ENCODE peak calls at places on chromosomes 6 and 20, in six cellular contexts. K, H, C, I, G and B are unnamed samples.

GRCh38 chr6:170435766-170436165 is 117.3 kb downstream of the PSMB1 start:
- DNase-seq in K (no peak), H (no peak), C (no peak), I (no peak), G (no peak), B (no peak)

GRCh38 chr20:49646126-49646525 is 67.6 kb downstream of the B4GALT5 start:
- DNase-seq in K (no peak), H (peak; percentile 76), C (peak; percentile 85), I (no peak), G (no peak), B (no peak)

GRCh38 chr6:148800535-148800934 is 53.7 kb downstream of the UST start:
- DNase-seq in K (no peak), H (peak; percentile 71), C (peak; percentile 76), I (no peak), G (no peak), B (no peak)

GRCh38 chr20:4325548-4326187 is 310.3 kb upstream of the RNF24 start:
- DNase-seq in K (no peak), H (no peak), C (no peak), I (peak; percentile 45), G (peak; percentile 17), B (no peak)

GRCh38 chr6:23308166-23308565 is 738.8 kb downstream of the HDGFL1 start:
- DNase-seq in K (no peak), H (no peak), C (no peak), I (no peak), G (no peak), B (no peak)

GRCh38 chr20:63097336-63097831 is 90.6 kb upstream of the BHLHE23 start:
- DNase-seq in K (no peak), H (no peak), C (no peak), I (peak; percentile 4), G (peak; percentile 8), B (no peak)

GRCh38 chr6:29986199-29986598 is 43.9 kb downstream of the HLA-A start:
- DNase-seq in K (no peak), H (no peak), C (no peak), I (no peak), G (no peak), B (no peak)

GRCh38 chr6:141401168-141401567 is 731.6 kb upstream of the GJE1 start:
- DNase-seq in K (peak; percentile 41), H (peak; percentile 47), C (peak; percentile 50), I (no peak), G (no peak), B (no peak)

GRCh38 chr20:14918281-14918680 is 580.9 kb upstream of the FLRT3 start:
- DNase-seq in K (no peak), H (no peak), C (no peak), I (no peak), G (no peak), B (no peak)

DNA sequence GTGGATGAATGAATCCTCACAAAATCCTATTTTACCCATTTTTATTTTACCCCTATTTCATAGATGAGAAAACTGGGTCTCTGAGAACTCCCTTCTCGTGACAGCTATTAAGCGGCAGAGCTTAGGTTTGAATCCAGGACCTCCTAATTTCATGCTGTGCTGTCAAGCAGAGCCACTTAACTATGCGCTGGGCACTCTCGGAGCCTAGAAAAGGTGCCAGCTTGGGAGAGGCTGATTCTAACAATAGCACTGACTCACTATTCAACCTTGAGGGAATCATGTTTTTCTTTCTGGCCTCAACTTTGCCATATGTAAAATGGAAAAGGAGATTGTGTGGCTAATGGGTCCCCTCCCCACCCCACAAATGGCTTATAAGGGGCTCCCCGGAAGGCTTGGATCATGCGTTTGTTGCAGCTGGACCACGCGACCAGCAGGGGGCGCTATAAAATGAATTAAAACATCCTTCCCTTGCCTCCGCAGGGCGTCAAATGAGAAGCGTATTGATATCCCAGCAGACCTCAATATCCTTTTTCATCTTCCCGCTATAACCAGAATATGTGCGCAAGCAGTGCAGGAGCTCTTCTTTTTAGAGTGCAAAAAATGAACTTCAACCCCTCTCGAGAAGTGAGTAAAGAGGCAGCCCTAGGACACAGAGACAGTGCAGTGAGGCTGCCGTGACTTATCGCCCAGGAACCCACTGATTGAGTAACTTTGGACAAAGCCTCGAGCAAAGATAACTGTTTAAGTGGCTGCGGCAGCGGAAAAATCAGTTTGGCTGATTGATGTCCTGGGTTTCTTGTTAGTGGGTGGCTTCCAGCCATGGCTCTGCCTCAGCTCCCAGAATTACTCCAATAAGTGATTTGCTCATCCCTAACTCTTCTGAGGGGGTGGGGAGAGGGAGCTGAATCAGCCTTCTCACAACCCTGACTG is 12.9 kb upstream of the PDYN start:
- DNase-seq in K (no peak), H (peak; percentile 67), C (peak; percentile 70), I (no peak), G (no peak), B (no peak)
- TF ChIP-seq CTCF in K (peak; percentile 51), H (peak; percentile 70), C (peak; percentile 71), I (peak; percentile 64), G (peak; percentile 68), B (no peak)

DNA sequence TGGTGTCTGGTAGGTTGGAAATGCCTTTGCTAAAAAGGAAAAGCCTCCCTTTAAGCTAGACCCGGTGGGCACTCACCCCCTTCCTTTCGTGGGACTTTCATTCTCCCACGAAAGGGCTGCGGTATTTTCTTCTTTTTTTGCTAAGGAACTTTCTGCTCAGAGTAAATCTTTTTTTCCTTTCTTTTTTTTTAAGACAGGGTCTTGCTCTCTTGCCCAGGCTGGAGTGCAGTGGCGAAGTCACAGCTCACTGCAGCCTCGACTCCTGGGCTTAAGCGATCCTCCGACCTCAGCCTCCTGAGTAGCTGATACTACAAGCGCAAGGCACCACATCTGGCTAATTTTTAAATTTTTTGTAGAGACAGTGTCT is 4.0 kb downstream of the TP53TG5 start:
- DNase-seq in K (no peak), H (no peak), C (no peak), I (no peak), G (no peak), B (no peak)
- TF ChIP-seq CTCF in K (no peak), H (no peak), C (no peak), I (peak; percentile 1), G (no peak), B (no peak)

GRCh38 chr20:53623454-53624206 is 30.0 kb upstream of the ZNF217 start:
- DNase-seq in K (peak; percentile 76), H (peak; percentile 63), C (peak; percentile 76), I (peak; percentile 40), G (peak; percentile 56), B (peak; percentile 33)
- TF ChIP-seq CTCF in K (no peak), H (no peak), C (no peak), I (no peak), G (no peak), B (no peak)

GRCh38 chr20:33575302-33575701 is 85.4 kb downstream of the CBFA2T2 start:
- DNase-seq in K (no peak), H (no peak), C (no peak), I (no peak), G (no peak), B (no peak)

GRCh38 chr20:33578510-33578909 is 83.6 kb upstream of the C20orf144 start:
- DNase-seq in K (peak; percentile 59), H (peak; percentile 25), C (peak; percentile 39), I (no peak), G (no peak), B (no peak)

GRCh38 chr20:33570743-33571142 is 80.8 kb downstream of the CBFA2T2 start:
- DNase-seq in K (no peak), H (no peak), C (no peak), I (no peak), G (no peak), B (no peak)

DNA sequence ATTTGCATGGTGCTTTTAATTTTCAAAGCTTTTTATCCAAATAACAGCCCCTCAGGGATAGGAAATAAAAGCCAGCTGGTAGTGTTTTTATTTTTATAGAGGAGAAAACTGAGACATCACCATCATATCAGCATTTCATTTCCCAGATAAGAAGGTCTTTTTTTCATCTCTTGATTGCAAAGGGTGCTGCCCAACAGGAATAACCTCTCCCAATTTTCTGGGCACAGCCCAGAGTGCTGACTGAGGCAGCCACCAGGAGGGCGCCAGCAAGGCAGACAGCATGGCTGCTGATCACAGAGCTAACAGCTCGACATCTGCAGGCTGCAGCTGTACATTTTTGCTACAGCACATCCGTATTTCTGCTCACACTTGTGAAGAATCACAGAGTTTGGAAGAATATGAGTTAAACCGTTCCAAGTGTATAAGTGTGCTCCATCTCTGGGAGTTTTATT is 85.7 kb upstream of the C20orf144 start:
- DNase-seq in K (no peak), H (no peak), C (no peak), I (no peak), G (no peak), B (no peak)
- TF ChIP-seq CTCF in K (no peak), H (no peak), C (peak; percentile 17), I (no peak), G (peak; percentile 19), B (no peak)

GRCh38 chr6:1858865-1859264 is 249.2 kb downstream of the FOXC1 start:
- DNase-seq in K (no peak), H (no peak), C (no peak), I (no peak), G (no peak), B (no peak)

GRCh38 chr6:1855890-1856289 is 246.2 kb downstream of the FOXC1 start:
- DNase-seq in K (no peak), H (no peak), C (no peak), I (no peak), G (no peak), B (no peak)

GRCh38 chr6:1854296-1854695 is 244.6 kb downstream of the FOXC1 start:
- DNase-seq in K (no peak), H (no peak), C (no peak), I (no peak), G (no peak), B (no peak)

GRCh38 chr6:1858191-1858590 is 248.5 kb downstream of the FOXC1 start:
- DNase-seq in K (no peak), H (no peak), C (no peak), I (no peak), G (no peak), B (no peak)

DNA sequence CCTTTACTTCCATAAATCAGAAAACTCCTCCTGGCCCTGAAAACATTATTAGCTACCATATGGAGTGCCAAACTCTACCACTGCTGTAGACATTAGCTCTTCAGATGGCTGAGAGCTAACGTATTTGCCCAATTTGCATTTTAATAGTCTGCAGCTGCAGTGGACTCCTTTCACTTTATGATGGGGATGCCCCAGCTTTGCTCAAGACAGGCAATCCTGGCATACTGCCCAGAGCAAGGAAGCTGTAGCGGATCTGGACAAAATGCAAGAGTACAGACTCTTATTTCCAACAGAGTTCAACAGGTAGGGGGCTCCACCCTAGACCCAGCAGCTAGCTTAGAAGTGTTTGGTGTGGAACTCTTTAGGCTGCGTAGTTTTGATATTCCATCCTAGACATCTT is 246.7 kb downstream of the FOXC1 start:
- DNase-seq in K (peak; percentile 53), H (peak; percentile 17), C (peak; percentile 39), I (no peak), G (no peak), B (peak; percentile 43)
- TF ChIP-seq CTCF in K (no peak), H (no peak), C (no peak), I (no peak), G (no peak), B (no peak)

DNA sequence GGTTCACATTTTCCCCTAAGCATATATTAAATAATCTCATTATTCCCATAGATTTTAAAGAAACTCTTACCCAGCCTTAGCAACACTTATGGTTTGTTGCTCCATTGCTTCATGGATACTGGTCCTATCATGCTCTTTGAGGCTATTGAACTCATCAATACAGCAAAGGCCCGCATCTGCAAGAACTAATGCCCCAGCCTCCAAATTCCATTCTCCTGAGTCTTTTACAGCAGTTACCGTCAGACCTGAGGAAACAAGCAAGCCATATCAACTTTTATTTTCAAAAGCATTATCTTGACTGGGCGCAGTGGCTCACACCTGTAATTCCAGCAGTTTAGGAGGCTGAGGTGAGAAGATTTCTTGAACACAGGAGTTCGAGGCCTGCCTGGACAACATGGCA is 37.7 kb upstream of the ASF1A start:
- DNase-seq in K (no peak), H (no peak), C (peak; percentile 18), I (no peak), G (no peak), B (no peak)
- TF ChIP-seq CTCF in K (no peak), H (no peak), C (no peak), I (no peak), G (no peak), B (no peak)